ENCODE peak calls at places on chromosomes 7 and 10, in ten cellular contexts. D is dorsolateral prefrontal cortex, E is psoas muscle, B is H9, S is A549, G is stomach, Q is AG04449, M is BJ, H is Peyer's patch, C is OCI-LY7. F is an unnamed sample.

GRCh38 chr7:8217200-8218068 is 44.5 kb downstream of the ICA1 start:
- DNase-seq in C (peak), E (no peak), H (no peak), G (no peak), M (peak), D (no peak), B (no peak), Q (peak), S (peak), F (no peak)

GRCh38 chr7:148483941-148484340 is 106.6 kb upstream of the C7orf33 start:
- DNase-seq in B (no peak), M (no peak), G (no peak), C (no peak), Q (no peak), D (no peak), H (no peak), E (no peak), S (no peak), F (no peak)

GRCh38 chr7:49001610-49002033 is 77.3 kb downstream of the CDC14C start:
- DNase-seq in S (peak), E (no peak), B (peak), C (peak), Q (no peak), D (no peak), H (no peak), M (no peak), G (no peak), F (no peak)

GRCh38 chr10:112988839-112989406 is 38.9 kb downstream of the TCF7L2 start:
- DNase-seq in H (no peak), E (no peak), Q (no peak), C (no peak), D (no peak), B (peak), M (no peak), G (no peak), S (no peak), F (no peak)

GRCh38 chr7:70044525-70044924 is 446.2 kb downstream of the AUTS2 start:
- DNase-seq in M (no peak), E (no peak), D (no peak), Q (no peak), C (no peak), S (no peak), B (no peak), G (no peak), H (no peak), F (no peak)

GRCh38 chr7:46784746-46785145 is 797.2 kb downstream of the TNS3 start:
- DNase-seq in H (no peak), D (no peak), B (no peak), M (peak), C (no peak), G (no peak), Q (no peak), E (no peak), S (no peak), F (no peak)

GRCh38 chr10:63561421-63561820 is 40.2 kb downstream of the REEP3 start:
- DNase-seq in H (no peak), Q (no peak), S (no peak), M (no peak), C (no peak), E (no peak), G (no peak), B (no peak), D (no peak), F (no peak)

GRCh38 chr7:99928994-99929729 is at the start of gene GJC3:
- DNase-seq in G (peak), B (peak), M (no peak), S (peak), E (peak), H (peak), Q (no peak), C (peak), D (peak), F (no peak)

GRCh38 chr10:93080350-93081046 is 6.8 kb downstream of the CYP26A1 start:
- DNase-seq in Q (no peak), C (peak), B (peak), H (peak), S (peak), D (peak), M (no peak), E (no peak), G (peak), F (no peak)

GRCh38 chr10:13634207-13634606 is 47.4 kb downstream of the PRPF18 start:
- DNase-seq in H (no peak), Q (no peak), M (peak), S (no peak), G (no peak), E (no peak), D (no peak), C (no peak), B (no peak), F (no peak)

GRCh38 chr7:158976468-158976848 is 120.1 kb downstream of the DYNC2I1 start:
- DNase-seq in G (no peak), D (no peak), S (no peak), Q (no peak), M (no peak), C (no peak), H (peak), E (no peak), B (peak), F (no peak)

GRCh38 chr7:127905491-127906330 is 125.5 kb downstream of the LRRC4 start:
- DNase-seq in B (no peak), E (no peak), H (no peak), Q (no peak), M (no peak), S (no peak), G (no peak), D (no peak), C (no peak), F (no peak)

GRCh38 chr10:103592186-103593021 is 98.9 kb downstream of the NEURL1 start:
- DNase-seq in H (no peak), G (peak), C (peak), E (peak), S (peak), D (peak), B (peak), Q (no peak), M (no peak), F (peak)

GRCh38 chr10:79153753-79154152 is 85.0 kb downstream of the ZMIZ1 start:
- DNase-seq in H (no peak), Q (no peak), S (no peak), M (no peak), E (peak), B (no peak), G (no peak), D (no peak), C (no peak), F (no peak)

GRCh38 chr10:22992075-22992474 is 64.2 kb downstream of the ARMC3 start:
- DNase-seq in D (no peak), S (no peak), B (no peak), Q (no peak), M (no peak), H (no peak), C (no peak), G (no peak), E (no peak), F (no peak)

GRCh38 chr10:119031496-119032059 is 2.1 kb downstream of the NANOS1 start:
- DNase-seq in C (no peak), H (no peak), D (no peak), M (no peak), E (no peak), Q (no peak), G (no peak), B (no peak), S (no peak), F (no peak)

GRCh38 chr7:128697301-128697905 is 25.3 kb downstream of the GARIN1A start:
- DNase-seq in B (peak), E (peak), M (peak), H (peak), D (peak), S (peak), G (peak), Q (no peak), C (peak), F (peak)

GRCh38 chr10:24480447-24480846 is 243.2 kb downstream of the ARHGAP21 start:
- DNase-seq in M (no peak), C (no peak), B (no peak), E (no peak), S (no peak), Q (no peak), D (no peak), H (no peak), G (no peak), F (no peak)

GRCh38 chr7:105136221-105136620 is 122.2 kb downstream of the KMT2E start:
- DNase-seq in Q (no peak), C (no peak), H (no peak), D (no peak), M (no peak), B (no peak), E (no peak), G (no peak), S (no peak), F (no peak)

GRCh38 chr7:105137898-105138297 is 123.9 kb downstream of the KMT2E start:
- DNase-seq in B (no peak), Q (no peak), S (no peak), M (no peak), C (no peak), D (no peak), H (no peak), E (no peak), G (no peak), F (no peak)

GRCh38 chr7:105139381-105139780 is 125.4 kb downstream of the KMT2E start:
- DNase-seq in E (no peak), G (no peak), S (no peak), Q (no peak), H (no peak), M (no peak), C (no peak), D (no peak), B (no peak), F (no peak)

GRCh38 chr7:105141068-105141467 is 127.1 kb downstream of the KMT2E start:
- DNase-seq in E (no peak), M (no peak), B (peak), C (peak), H (no peak), S (peak), G (no peak), D (no peak), Q (peak), F (no peak)
- TF ChIP-seq CTCF in E (no peak), M (peak), B (peak), C (peak), H (peak), S (peak), G (no peak), D (no peak), Q (peak), F (no peak)

GRCh38 chr10:66292922-66293321 is 632.9 kb upstream of the LRRTM3 start:
- DNase-seq in C (no peak), H (no peak), D (no peak), B (no peak), Q (no peak), S (no peak), E (no peak), M (no peak), G (no peak), F (no peak)

GRCh38 chr10:66294538-66294937 is 631.3 kb upstream of the LRRTM3 start:
- DNase-seq in Q (no peak), H (no peak), C (no peak), D (no peak), E (no peak), G (no peak), S (no peak), M (no peak), B (no peak), F (no peak)

GRCh38 chr10:66292456-66292855 is 633.4 kb upstream of the LRRTM3 start:
- DNase-seq in Q (no peak), G (no peak), H (no peak), E (no peak), S (no peak), B (no peak), D (no peak), C (no peak), M (no peak), F (no peak)

GRCh38 chr10:66295602-66296001 is 630.2 kb upstream of the LRRTM3 start:
- DNase-seq in G (no peak), Q (no peak), C (no peak), E (no peak), S (no peak), D (no peak), M (no peak), B (no peak), H (no peak), F (no peak)

DNA sequence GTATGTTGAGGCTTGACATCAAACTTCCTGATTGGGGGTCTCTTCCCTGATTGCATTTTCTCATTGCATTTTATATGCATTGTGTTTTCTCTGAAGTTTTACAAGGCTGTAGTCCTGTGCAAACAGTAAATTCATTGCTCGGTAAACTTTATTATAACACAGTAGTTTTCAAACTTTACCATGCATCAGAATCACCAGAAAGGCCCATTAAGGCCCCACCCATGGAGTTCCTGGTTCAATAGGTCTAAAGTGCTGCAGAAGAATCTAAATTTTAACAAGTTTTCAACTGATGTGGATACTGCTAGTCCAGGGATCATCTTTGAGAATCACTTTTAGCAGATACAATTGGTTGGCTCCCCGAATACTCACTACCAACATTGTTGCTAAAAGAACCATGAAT is 634.7 kb upstream of the LRRTM3 start:
- DNase-seq in H (no peak), S (no peak), G (no peak), D (no peak), Q (no peak), E (no peak), M (no peak), C (no peak), B (no peak), F (no peak)
- TF ChIP-seq CTCF in H (no peak), S (no peak), G (no peak), D (no peak), Q (no peak), E (no peak), M (no peak), C (no peak), B (no peak), F (no peak)

DNA sequence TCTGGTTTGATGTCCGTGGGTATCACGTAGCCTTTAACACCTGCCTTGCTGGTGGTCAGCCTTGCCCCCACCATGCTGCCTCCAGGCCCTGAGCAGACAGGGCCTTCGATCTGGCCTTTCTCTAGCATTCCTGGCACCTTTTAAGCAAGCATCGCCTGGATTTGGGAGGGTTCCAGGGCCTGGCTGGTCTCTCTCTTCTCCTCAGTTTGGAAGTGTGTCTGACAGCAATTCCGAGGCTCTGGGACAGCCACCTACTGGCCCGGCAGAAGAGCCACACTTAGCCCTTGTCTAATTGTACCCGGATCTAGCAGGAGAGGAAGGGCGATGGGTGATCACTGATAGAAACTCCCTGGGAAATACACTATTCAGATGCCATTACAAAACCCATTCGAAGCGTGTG is 441.3 kb upstream of the MKI67 start:
- DNase-seq in S (no peak), E (no peak), C (no peak), Q (no peak), B (no peak), M (no peak), H (no peak), D (no peak), G (no peak), F (no peak)
- TF ChIP-seq CTCF in S (no peak), E (no peak), C (no peak), Q (no peak), B (peak), M (no peak), H (no peak), D (no peak), G (no peak), F (no peak)

GRCh38 chr7:150994141-150994837 is 3.5 kb downstream of the NOS3 start:
- DNase-seq in H (no peak), G (no peak), C (peak), Q (no peak), D (no peak), E (no peak), S (no peak), M (no peak), B (no peak), F (no peak)
- TF ChIP-seq CTCF in H (no peak), G (no peak), C (no peak), Q (no peak), D (no peak), E (no peak), S (no peak), M (no peak), B (no peak), F (no peak)

GRCh38 chr10:116866987-116867595 is 17.8 kb downstream of the ENO4 start:
- DNase-seq in H (no peak), M (no peak), Q (no peak), D (no peak), C (no peak), E (no peak), G (no peak), B (no peak), S (no peak), F (no peak)
- TF ChIP-seq CTCF in H (no peak), M (no peak), Q (no peak), D (no peak), C (no peak), E (no peak), G (no peak), B (no peak), S (no peak), F (no peak)

GRCh38 chr7:102404005-102404861 is 8.1 kb downstream of the PRKRIP1 start:
- DNase-seq in E (no peak), H (no peak), Q (no peak), C (peak), B (peak), S (peak), D (peak), M (no peak), G (no peak), F (no peak)
- TF ChIP-seq CTCF in E (peak), H (peak), Q (peak), C (peak), B (peak), S (peak), D (peak), M (peak), G (no peak), F (no peak)

GRCh38 chr10:75111367-75111905 is at the start of gene SAMD8:
- DNase-seq in G (peak), H (peak), E (peak), Q (peak), B (no peak), M (peak), S (no peak), D (peak), C (peak), F (peak)
- TF ChIP-seq CTCF in G (no peak), H (peak), E (peak), Q (no peak), B (peak), M (peak), S (no peak), D (peak), C (peak), F (no peak)

GRCh38 chr10:89563861-89564478 is 28.6 kb upstream of the SLC16A12 start:
- DNase-seq in G (no peak), H (no peak), Q (no peak), D (peak), E (no peak), C (peak), M (no peak), S (peak), B (no peak), F (no peak)
- TF ChIP-seq CTCF in G (no peak), H (peak), Q (peak), D (peak), E (peak), C (peak), M (peak), S (peak), B (peak), F (no peak)

GRCh38 chr10:72367301-72367970 is 12.7 kb upstream of the DNAJB12 start:
- DNase-seq in Q (no peak), D (no peak), E (no peak), C (no peak), H (no peak), M (no peak), B (no peak), S (no peak), G (no peak), F (no peak)
- TF ChIP-seq CTCF in Q (no peak), D (no peak), E (no peak), C (no peak), H (no peak), M (no peak), B (no peak), S (no peak), G (no peak), F (no peak)